ENCODE peak calls at places on chromosomes 2 and 18, in four cellular contexts. One of them, this sample, is unnamed.

GRCh38 chr18:52244658-52245057 is 95.3 kb upstream of the DCC start:
- DNase-seq in astrocyte: no peak
- DNase-seq in right atrium auricular region: no peak
- DNase-seq in activated B cell treated with CpG ODN at 0.5 μM for 24 hours: no peak
- DNase-seq in this sample: no peak

GRCh38 chr2:9638532-9638931 is 7.7 kb upstream of the YWHAQ start:
- DNase-seq in astrocyte: peak; percentile 86
- DNase-seq in right atrium auricular region: peak; percentile 86
- DNase-seq in activated B cell treated with CpG ODN at 0.5 μM for 24 hours: no peak
- DNase-seq in this sample: no peak

GRCh38 chr2:49044680-49045079 is 109.6 kb downstream of the FSHR start:
- DNase-seq in astrocyte: no peak
- DNase-seq in right atrium auricular region: no peak
- DNase-seq in activated B cell treated with CpG ODN at 0.5 μM for 24 hours: no peak
- DNase-seq in this sample: no peak

GRCh38 chr2:171841996-171842395 is 52.0 kb downstream of the SLC25A12 start:
- DNase-seq in astrocyte: no peak
- DNase-seq in right atrium auricular region: no peak
- DNase-seq in activated B cell treated with CpG ODN at 0.5 μM for 24 hours: no peak
- DNase-seq in this sample: no peak

GRCh38 chr2:236531991-236532390 is 37.6 kb upstream of the ACKR3 start:
- DNase-seq in astrocyte: no peak
- DNase-seq in right atrium auricular region: no peak
- DNase-seq in activated B cell treated with CpG ODN at 0.5 μM for 24 hours: no peak
- DNase-seq in this sample: no peak

GRCh38 chr18:62519684-62520083 is 3.1 kb upstream of the ZCCHC2 start:
- DNase-seq in astrocyte: no peak
- DNase-seq in right atrium auricular region: no peak
- DNase-seq in activated B cell treated with CpG ODN at 0.5 μM for 24 hours: no peak
- DNase-seq in this sample: no peak

GRCh38 chr2:241558532-241559488 is at the start of gene BOK:
- DNase-seq in astrocyte: peak; percentile 74
- DNase-seq in right atrium auricular region: no peak
- DNase-seq in activated B cell treated with CpG ODN at 0.5 μM for 24 hours: no peak
- DNase-seq in this sample: no peak

GRCh38 chr2:3683748-3684454 is 19.5 kb upstream of the DCDC2C start:
- DNase-seq in astrocyte: no peak
- DNase-seq in right atrium auricular region: no peak
- DNase-seq in activated B cell treated with CpG ODN at 0.5 μM for 24 hours: no peak
- DNase-seq in this sample: no peak

GRCh38 chr18:70420151-70420898 is 131.5 kb downstream of the SOCS6 start:
- DNase-seq in astrocyte: peak; percentile 72
- DNase-seq in right atrium auricular region: no peak
- DNase-seq in activated B cell treated with CpG ODN at 0.5 μM for 24 hours: no peak
- DNase-seq in this sample: no peak

GRCh38 chr2:10792660-10793400 is 19.8 kb downstream of the PDIA6 start:
- DNase-seq in astrocyte: no peak
- DNase-seq in right atrium auricular region: no peak
- DNase-seq in activated B cell treated with CpG ODN at 0.5 μM for 24 hours: no peak
- DNase-seq in this sample: no peak

GRCh38 chr18:45837283-45838070 is 12.0 kb downstream of the SIGLEC15 start:
- DNase-seq in astrocyte: peak; percentile 36
- DNase-seq in right atrium auricular region: no peak
- DNase-seq in activated B cell treated with CpG ODN at 0.5 μM for 24 hours: no peak
- DNase-seq in this sample: peak; percentile 54

GRCh38 chr2:37156071-37156856 is 516 bp downstream of the EIF2AK2 start:
- DNase-seq in astrocyte: peak; percentile 62
- DNase-seq in right atrium auricular region: peak; percentile 74
- DNase-seq in activated B cell treated with CpG ODN at 0.5 μM for 24 hours: peak; percentile 15
- DNase-seq in this sample: no peak

GRCh38 chr2:64017811-64018714 is 1.2 kb downstream of the VPS54 start:
- DNase-seq in astrocyte: peak; percentile 29
- DNase-seq in right atrium auricular region: no peak
- DNase-seq in activated B cell treated with CpG ODN at 0.5 μM for 24 hours: no peak
- DNase-seq in this sample: no peak

GRCh38 chr18:78418379-78418778 is 561.2 kb upstream of the SALL3 start:
- DNase-seq in astrocyte: no peak
- DNase-seq in right atrium auricular region: no peak
- DNase-seq in activated B cell treated with CpG ODN at 0.5 μM for 24 hours: no peak
- DNase-seq in this sample: no peak

GRCh38 chr2:119134775-119135174 is 23.8 kb downstream of the C1QL2 start:
- DNase-seq in astrocyte: no peak
- DNase-seq in right atrium auricular region: no peak
- DNase-seq in activated B cell treated with CpG ODN at 0.5 μM for 24 hours: no peak
- DNase-seq in this sample: no peak

GRCh38 chr18:68861365-68861764 is 63.5 kb downstream of the CCDC102B start:
- DNase-seq in astrocyte: no peak
- DNase-seq in right atrium auricular region: no peak
- DNase-seq in activated B cell treated with CpG ODN at 0.5 μM for 24 hours: no peak
- DNase-seq in this sample: no peak

GRCh38 chr2:112272669-112273068 is 2.7 kb upstream of the ZC3H6 start:
- DNase-seq in astrocyte: no peak
- DNase-seq in right atrium auricular region: no peak
- DNase-seq in activated B cell treated with CpG ODN at 0.5 μM for 24 hours: no peak
- DNase-seq in this sample: no peak

GRCh38 chr18:78903436-78904178 is 76.0 kb upstream of the SALL3 start:
- DNase-seq in astrocyte: no peak
- DNase-seq in right atrium auricular region: peak; percentile 42
- DNase-seq in activated B cell treated with CpG ODN at 0.5 μM for 24 hours: no peak
- DNase-seq in this sample: no peak

GRCh38 chr2:159684796-159685195 is 27.5 kb upstream of the MARCHF7 start:
- DNase-seq in astrocyte: peak; percentile 73
- DNase-seq in right atrium auricular region: no peak
- DNase-seq in activated B cell treated with CpG ODN at 0.5 μM for 24 hours: no peak
- DNase-seq in this sample: no peak

GRCh38 chr18:61569176-61569892 is 236.1 kb downstream of the CDH20 start:
- DNase-seq in astrocyte: peak; percentile 86
- DNase-seq in right atrium auricular region: no peak
- DNase-seq in activated B cell treated with CpG ODN at 0.5 μM for 24 hours: no peak
- DNase-seq in this sample: no peak

GRCh38 chr2:138652378-138652777 is 127.8 kb downstream of the NXPH2 start:
- DNase-seq in astrocyte: peak; percentile 71
- DNase-seq in right atrium auricular region: no peak
- DNase-seq in activated B cell treated with CpG ODN at 0.5 μM for 24 hours: no peak
- DNase-seq in this sample: no peak

GRCh38 chr2:231461516-231461971 is 2.7 kb downstream of the NCL start:
- DNase-seq in astrocyte: no peak
- DNase-seq in right atrium auricular region: no peak
- DNase-seq in activated B cell treated with CpG ODN at 0.5 μM for 24 hours: no peak
- DNase-seq in this sample: no peak

GRCh38 chr2:44055664-44056063 is 59.9 kb upstream of the LRPPRC start:
- DNase-seq in astrocyte: no peak
- DNase-seq in right atrium auricular region: no peak
- DNase-seq in activated B cell treated with CpG ODN at 0.5 μM for 24 hours: no peak
- DNase-seq in this sample: no peak

GRCh38 chr2:88265352-88265960 is 95.3 kb downstream of the THNSL2 start:
- DNase-seq in astrocyte: no peak
- DNase-seq in right atrium auricular region: no peak
- DNase-seq in activated B cell treated with CpG ODN at 0.5 μM for 24 hours: no peak
- DNase-seq in this sample: no peak

GRCh38 chr2:231387904-231388724 is 7.4 kb upstream of the B3GNT7 start:
- DNase-seq in astrocyte: peak; percentile 62
- DNase-seq in right atrium auricular region: no peak
- DNase-seq in activated B cell treated with CpG ODN at 0.5 μM for 24 hours: no peak
- DNase-seq in this sample: peak; percentile 57

GRCh38 chr18:22710628-22711380 is 222.3 kb upstream of the RBBP8 start:
- DNase-seq in astrocyte: peak; percentile 50
- DNase-seq in right atrium auricular region: peak; percentile 62
- DNase-seq in activated B cell treated with CpG ODN at 0.5 μM for 24 hours: no peak
- DNase-seq in this sample: no peak

GRCh38 chr2:226426292-226426736 is 373.3 kb downstream of the IRS1 start:
- DNase-seq in astrocyte: peak; percentile 93
- DNase-seq in right atrium auricular region: no peak
- DNase-seq in activated B cell treated with CpG ODN at 0.5 μM for 24 hours: no peak
- DNase-seq in this sample: no peak

GRCh38 chr18:58998421-58999203 is 133.9 kb downstream of the ZNF532 start:
- DNase-seq in astrocyte: peak; percentile 84
- DNase-seq in right atrium auricular region: peak; percentile 84
- DNase-seq in activated B cell treated with CpG ODN at 0.5 μM for 24 hours: no peak
- DNase-seq in this sample: no peak

GRCh38 chr2:213015387-213016165 is 135.8 kb downstream of the IKZF2 start:
- DNase-seq in astrocyte: no peak
- DNase-seq in right atrium auricular region: no peak
- DNase-seq in activated B cell treated with CpG ODN at 0.5 μM for 24 hours: no peak
- DNase-seq in this sample: no peak

GRCh38 chr18:53385889-53386288 is 838.6 kb downstream of the MBD2 start:
- DNase-seq in astrocyte: no peak
- DNase-seq in right atrium auricular region: no peak
- DNase-seq in activated B cell treated with CpG ODN at 0.5 μM for 24 hours: no peak
- DNase-seq in this sample: no peak

GRCh38 chr2:130819226-130819914 is 17.3 kb upstream of the ARHGEF4 start:
- DNase-seq in astrocyte: no peak
- DNase-seq in right atrium auricular region: no peak
- DNase-seq in activated B cell treated with CpG ODN at 0.5 μM for 24 hours: no peak
- DNase-seq in this sample: no peak

GRCh38 chr2:230865766-230866703 is 1.3 kb downstream of the ITM2C start:
- DNase-seq in astrocyte: no peak
- DNase-seq in right atrium auricular region: no peak
- DNase-seq in activated B cell treated with CpG ODN at 0.5 μM for 24 hours: no peak
- DNase-seq in this sample: peak; percentile 42

GRCh38 chr18:79853303-79853992 is 55.7 kb downstream of the KCNG2 start:
- DNase-seq in astrocyte: no peak
- DNase-seq in right atrium auricular region: peak; percentile 50
- DNase-seq in activated B cell treated with CpG ODN at 0.5 μM for 24 hours: no peak
- DNase-seq in this sample: no peak

GRCh38 chr2:234911271-234911670 is 40.5 kb upstream of the SH3BP4 start:
- DNase-seq in astrocyte: peak; percentile 83
- DNase-seq in right atrium auricular region: no peak
- DNase-seq in activated B cell treated with CpG ODN at 0.5 μM for 24 hours: no peak
- DNase-seq in this sample: no peak

GRCh38 chr2:153828335-153828734 is 43.4 kb upstream of the GALNT13 start:
- DNase-seq in astrocyte: no peak
- DNase-seq in right atrium auricular region: no peak
- DNase-seq in activated B cell treated with CpG ODN at 0.5 μM for 24 hours: no peak
- DNase-seq in this sample: no peak

GRCh38 chr18:56009451-56009850 is 421.5 kb upstream of the TCF4 start:
- DNase-seq in astrocyte: no peak
- DNase-seq in right atrium auricular region: no peak
- DNase-seq in activated B cell treated with CpG ODN at 0.5 μM for 24 hours: no peak
- DNase-seq in this sample: no peak

DNA sequence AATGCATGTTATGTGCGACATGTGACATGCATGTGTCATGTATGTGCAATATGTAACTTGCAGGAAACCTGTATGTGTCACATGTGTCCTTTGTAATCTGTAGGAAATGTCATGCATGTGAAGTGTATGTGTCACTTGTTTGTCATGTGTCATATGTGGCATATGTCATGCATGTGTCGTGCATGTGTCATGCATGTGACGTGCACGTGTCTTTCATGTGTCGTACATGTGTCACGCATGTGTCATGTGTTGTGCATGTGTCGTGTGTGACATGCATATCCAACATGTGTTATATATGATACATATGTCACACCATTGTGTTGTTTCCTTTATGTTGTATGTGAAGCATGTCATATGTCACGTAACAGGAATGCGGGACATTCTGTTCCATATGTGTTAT is 2153.2 kb upstream of the PIK3C3 start:
- DNase-seq in astrocyte: no peak
- DNase-seq in right atrium auricular region: no peak
- DNase-seq in activated B cell treated with CpG ODN at 0.5 μM for 24 hours: no peak
- DNase-seq in this sample: no peak
- TF ChIP-seq CTCF in astrocyte: no peak
- TF ChIP-seq CTCF in right atrium auricular region: no peak
- TF ChIP-seq CTCF in activated B cell treated with CpG ODN at 0.5 μM for 24 hours: no peak
- TF ChIP-seq CTCF in this sample: no peak

DNA sequence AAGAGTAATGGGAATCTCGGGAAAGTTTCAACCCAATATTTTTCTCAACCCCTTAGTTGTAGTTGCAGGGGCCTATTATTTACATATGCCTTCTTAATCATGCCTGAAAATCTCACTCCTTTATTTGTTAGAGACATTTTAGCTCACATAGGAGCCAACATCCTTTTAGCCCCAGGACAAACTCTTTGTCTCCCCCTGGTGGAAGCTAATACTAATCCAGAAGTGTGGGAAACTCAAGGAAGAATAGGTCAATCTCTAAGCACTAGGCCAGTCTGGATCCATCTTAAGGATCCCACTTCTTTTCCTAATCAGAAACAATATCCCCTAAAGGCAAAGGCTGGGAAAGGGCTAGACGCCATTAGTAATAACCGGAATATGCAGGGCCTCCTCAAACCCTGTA is 550.9 kb upstream of the PKDCC start:
- DNase-seq in astrocyte: no peak
- DNase-seq in right atrium auricular region: no peak
- DNase-seq in activated B cell treated with CpG ODN at 0.5 μM for 24 hours: no peak
- DNase-seq in this sample: no peak
- TF ChIP-seq CTCF in astrocyte: peak; percentile 12
- TF ChIP-seq CTCF in right atrium auricular region: no peak
- TF ChIP-seq CTCF in activated B cell treated with CpG ODN at 0.5 μM for 24 hours: no peak
- TF ChIP-seq CTCF in this sample: peak; percentile 56

DNA sequence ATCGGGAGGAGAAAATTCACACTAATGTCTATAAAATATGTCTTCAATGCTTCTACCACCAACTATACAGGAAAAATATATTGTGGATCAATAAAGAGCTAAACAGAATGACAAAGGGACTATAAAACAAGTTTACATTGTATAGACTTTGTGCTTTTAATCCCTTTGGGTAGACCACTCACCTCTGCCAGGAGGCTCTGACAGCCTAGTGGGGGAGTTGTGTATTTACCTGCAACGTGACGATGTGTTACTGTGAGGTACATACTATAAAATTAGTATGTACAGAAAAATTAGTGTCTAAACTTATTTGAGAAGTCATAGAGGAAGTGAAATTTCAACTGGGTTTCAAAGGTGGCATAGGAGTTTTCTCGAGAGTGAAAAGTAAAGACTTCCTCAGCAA is 243.3 kb upstream of the REG3G start:
- DNase-seq in astrocyte: no peak
- DNase-seq in right atrium auricular region: no peak
- DNase-seq in activated B cell treated with CpG ODN at 0.5 μM for 24 hours: no peak
- DNase-seq in this sample: no peak
- TF ChIP-seq CTCF in astrocyte: no peak
- TF ChIP-seq CTCF in right atrium auricular region: no peak
- TF ChIP-seq CTCF in activated B cell treated with CpG ODN at 0.5 μM for 24 hours: no peak
- TF ChIP-seq CTCF in this sample: no peak

GRCh38 chr2:42328148-42328833 is 32.7 kb downstream of the COX7A2L start:
- DNase-seq in astrocyte: peak; percentile 15
- DNase-seq in right atrium auricular region: no peak
- DNase-seq in activated B cell treated with CpG ODN at 0.5 μM for 24 hours: no peak
- DNase-seq in this sample: no peak
- TF ChIP-seq CTCF in astrocyte: peak; percentile 63
- TF ChIP-seq CTCF in right atrium auricular region: peak; percentile 62
- TF ChIP-seq CTCF in activated B cell treated with CpG ODN at 0.5 μM for 24 hours: no peak
- TF ChIP-seq CTCF in this sample: peak; percentile 49